ENCODE peak calls at places on chromosome 5, in eight cellular contexts. One of them, this sample, is unnamed.

GRCh38 chr5:133993152-133993548 is 11.6 kb downstream of the VDAC1 start:
- DNase-seq in BE2C: no peak
- DNase-seq in spleen: no peak
- DNase-seq in hepatocyte: no peak
- DNase-seq in prostate gland: peak
- DNase-seq in AG04450: no peak
- DNase-seq in body of pancreas: no peak
- DNase-seq in small intestine: no peak
- DNase-seq in this sample: no peak

GRCh38 chr5:133934822-133935793 is 33.3 kb downstream of the C5orf15 start:
- DNase-seq in AG04450: no peak
- DNase-seq in BE2C: no peak
- DNase-seq in spleen: peak
- DNase-seq in prostate gland: no peak
- DNase-seq in hepatocyte: no peak
- DNase-seq in body of pancreas: no peak
- DNase-seq in small intestine: no peak
- DNase-seq in this sample: no peak

GRCh38 chr5:78745985-78746384 is 97.4 kb upstream of the LHFPL2 start:
- DNase-seq in prostate gland: no peak
- DNase-seq in hepatocyte: no peak
- DNase-seq in BE2C: no peak
- DNase-seq in small intestine: no peak
- DNase-seq in spleen: no peak
- DNase-seq in body of pancreas: no peak
- DNase-seq in AG04450: no peak
- DNase-seq in this sample: no peak

GRCh38 chr5:133265720-133266575 is 214.1 kb downstream of the HSPA4 start:
- DNase-seq in hepatocyte: no peak
- DNase-seq in body of pancreas: no peak
- DNase-seq in BE2C: no peak
- DNase-seq in small intestine: no peak
- DNase-seq in spleen: peak
- DNase-seq in AG04450: no peak
- DNase-seq in prostate gland: no peak
- DNase-seq in this sample: no peak

GRCh38 chr5:143833179-143833578 is 21.2 kb downstream of the HMHB1 start:
- DNase-seq in AG04450: no peak
- DNase-seq in hepatocyte: no peak
- DNase-seq in BE2C: no peak
- DNase-seq in body of pancreas: no peak
- DNase-seq in small intestine: no peak
- DNase-seq in prostate gland: no peak
- DNase-seq in spleen: no peak
- DNase-seq in this sample: no peak

GRCh38 chr5:135107101-135107500 is 73.1 kb upstream of the PITX1 start:
- DNase-seq in prostate gland: no peak
- DNase-seq in AG04450: no peak
- DNase-seq in small intestine: peak
- DNase-seq in body of pancreas: no peak
- DNase-seq in BE2C: no peak
- DNase-seq in spleen: peak
- DNase-seq in hepatocyte: no peak
- DNase-seq in this sample: no peak

GRCh38 chr5:140791111-140791510 is 3.5 kb upstream of the PCDHA2 start:
- DNase-seq in AG04450: no peak
- DNase-seq in small intestine: no peak
- DNase-seq in BE2C: no peak
- DNase-seq in hepatocyte: no peak
- DNase-seq in prostate gland: no peak
- DNase-seq in spleen: no peak
- DNase-seq in body of pancreas: no peak
- DNase-seq in this sample: no peak

GRCh38 chr5:89613222-89613956 is 730.4 kb upstream of the MEF2C start:
- DNase-seq in body of pancreas: no peak
- DNase-seq in AG04450: no peak
- DNase-seq in spleen: no peak
- DNase-seq in small intestine: no peak
- DNase-seq in hepatocyte: no peak
- DNase-seq in BE2C: no peak
- DNase-seq in prostate gland: no peak
- DNase-seq in this sample: no peak

GRCh38 chr5:67003373-67003905 is 193.2 kb downstream of the CD180 start:
- DNase-seq in BE2C: no peak
- DNase-seq in hepatocyte: no peak
- DNase-seq in small intestine: no peak
- DNase-seq in AG04450: no peak
- DNase-seq in spleen: no peak
- DNase-seq in prostate gland: no peak
- DNase-seq in body of pancreas: no peak
- DNase-seq in this sample: no peak

GRCh38 chr5:123429993-123430392 is 6.8 kb upstream of the CEP120 start:
- DNase-seq in body of pancreas: peak
- DNase-seq in BE2C: no peak
- DNase-seq in spleen: no peak
- DNase-seq in hepatocyte: peak
- DNase-seq in prostate gland: no peak
- DNase-seq in AG04450: peak
- DNase-seq in small intestine: no peak
- DNase-seq in this sample: no peak

GRCh38 chr5:179374506-179375235 is 29.4 kb upstream of the ADAMTS2 start:
- DNase-seq in spleen: peak
- DNase-seq in BE2C: no peak
- DNase-seq in hepatocyte: no peak
- DNase-seq in body of pancreas: no peak
- DNase-seq in small intestine: no peak
- DNase-seq in prostate gland: no peak
- DNase-seq in AG04450: no peak
- DNase-seq in this sample: no peak

GRCh38 chr5:43017438-43017820 is 22.7 kb downstream of the ANXA2R start:
- DNase-seq in AG04450: no peak
- DNase-seq in prostate gland: no peak
- DNase-seq in body of pancreas: peak
- DNase-seq in BE2C: no peak
- DNase-seq in hepatocyte: peak
- DNase-seq in spleen: peak
- DNase-seq in small intestine: peak
- DNase-seq in this sample: no peak

GRCh38 chr5:134851307-134851923 is 5.6 kb downstream of the C5orf24 start:
- DNase-seq in small intestine: no peak
- DNase-seq in spleen: no peak
- DNase-seq in BE2C: peak
- DNase-seq in prostate gland: no peak
- DNase-seq in body of pancreas: no peak
- DNase-seq in hepatocyte: no peak
- DNase-seq in AG04450: no peak
- DNase-seq in this sample: no peak

GRCh38 chr5:83844320-83845068 is 123.8 kb upstream of the HAPLN1 start:
- DNase-seq in BE2C: no peak
- DNase-seq in body of pancreas: no peak
- DNase-seq in spleen: no peak
- DNase-seq in AG04450: peak
- DNase-seq in small intestine: no peak
- DNase-seq in prostate gland: no peak
- DNase-seq in hepatocyte: peak
- DNase-seq in this sample: no peak

GRCh38 chr5:110514030-110514429 is 212.4 kb downstream of the TMEM232 start:
- DNase-seq in hepatocyte: no peak
- DNase-seq in spleen: no peak
- DNase-seq in AG04450: no peak
- DNase-seq in BE2C: no peak
- DNase-seq in small intestine: no peak
- DNase-seq in body of pancreas: no peak
- DNase-seq in prostate gland: no peak
- DNase-seq in this sample: no peak

GRCh38 chr5:157059891-157060290 is 975 bp upstream of the HAVCR1 start:
- DNase-seq in prostate gland: no peak
- DNase-seq in spleen: no peak
- DNase-seq in small intestine: no peak
- DNase-seq in hepatocyte: no peak
- DNase-seq in BE2C: no peak
- DNase-seq in AG04450: no peak
- DNase-seq in body of pancreas: no peak
- DNase-seq in this sample: no peak

GRCh38 chr5:58972301-58972700 is 389.4 kb downstream of the RAB3C start:
- DNase-seq in AG04450: no peak
- DNase-seq in hepatocyte: no peak
- DNase-seq in prostate gland: no peak
- DNase-seq in BE2C: no peak
- DNase-seq in spleen: no peak
- DNase-seq in body of pancreas: no peak
- DNase-seq in small intestine: no peak
- DNase-seq in this sample: no peak

GRCh38 chr5:132176987-132177386 is 50.7 kb downstream of the P4HA2 start:
- DNase-seq in body of pancreas: no peak
- DNase-seq in prostate gland: no peak
- DNase-seq in BE2C: no peak
- DNase-seq in hepatocyte: no peak
- DNase-seq in AG04450: no peak
- DNase-seq in spleen: no peak
- DNase-seq in small intestine: no peak
- DNase-seq in this sample: no peak

GRCh38 chr5:90022002-90022710 is 387.4 kb downstream of the CETN3 start:
- DNase-seq in small intestine: no peak
- DNase-seq in body of pancreas: no peak
- DNase-seq in prostate gland: no peak
- DNase-seq in BE2C: no peak
- DNase-seq in hepatocyte: no peak
- DNase-seq in spleen: no peak
- DNase-seq in AG04450: no peak
- DNase-seq in this sample: no peak

GRCh38 chr5:157342822-157343402 is 77.0 kb downstream of the CYFIP2 start:
- DNase-seq in BE2C: peak
- DNase-seq in prostate gland: no peak
- DNase-seq in AG04450: no peak
- DNase-seq in spleen: no peak
- DNase-seq in hepatocyte: peak
- DNase-seq in small intestine: peak
- DNase-seq in body of pancreas: peak
- DNase-seq in this sample: no peak

GRCh38 chr5:42645138-42645537 is 111.5 kb upstream of the CCDC152 start:
- DNase-seq in prostate gland: no peak
- DNase-seq in AG04450: no peak
- DNase-seq in BE2C: no peak
- DNase-seq in hepatocyte: no peak
- DNase-seq in small intestine: no peak
- DNase-seq in spleen: no peak
- DNase-seq in body of pancreas: no peak
- DNase-seq in this sample: no peak

DNA sequence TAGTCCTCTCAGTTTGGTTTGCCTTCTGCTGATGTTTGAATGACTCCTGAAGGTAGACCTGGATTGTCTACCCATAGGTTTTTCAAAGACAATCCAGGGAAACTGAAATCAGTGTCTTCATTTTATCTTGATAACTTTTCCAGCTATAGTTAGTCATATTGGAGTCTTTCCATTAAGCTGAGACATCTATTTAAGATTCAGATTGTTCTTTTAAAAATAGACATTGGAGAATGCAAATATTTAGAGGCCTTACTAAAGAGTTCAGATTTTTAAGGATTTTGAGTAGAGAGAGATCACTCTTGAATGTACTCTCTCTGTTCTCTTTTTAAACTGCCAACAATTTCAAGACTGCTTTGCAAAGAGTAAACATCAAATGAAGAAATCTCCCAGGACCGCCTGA is 69.0 kb downstream of the GDNF start:
- DNase-seq in BE2C: no peak
- DNase-seq in prostate gland: no peak
- DNase-seq in spleen: no peak
- DNase-seq in AG04450: no peak
- DNase-seq in small intestine: no peak
- DNase-seq in body of pancreas: no peak
- DNase-seq in hepatocyte: no peak
- DNase-seq in this sample: no peak
- H3K4me3 ChIP-seq in BE2C: no peak
- H3K4me3 ChIP-seq in prostate gland: no peak
- H3K4me3 ChIP-seq in spleen: no peak
- H3K4me3 ChIP-seq in AG04450: no peak
- H3K4me3 ChIP-seq in small intestine: no peak
- H3K4me3 ChIP-seq in body of pancreas: no peak
- H3K4me3 ChIP-seq in hepatocyte: no peak
- H3K4me3 ChIP-seq in this sample: no peak

GRCh38 chr5:167694562-167694961 is 596.9 kb upstream of the WWC1 start:
- DNase-seq in BE2C: no peak
- DNase-seq in small intestine: no peak
- DNase-seq in spleen: no peak
- DNase-seq in AG04450: no peak
- DNase-seq in hepatocyte: no peak
- DNase-seq in body of pancreas: no peak
- DNase-seq in prostate gland: no peak
- DNase-seq in this sample: no peak
- H3K4me3 ChIP-seq in BE2C: no peak
- H3K4me3 ChIP-seq in small intestine: no peak
- H3K4me3 ChIP-seq in spleen: no peak
- H3K4me3 ChIP-seq in AG04450: no peak
- H3K4me3 ChIP-seq in hepatocyte: no peak
- H3K4me3 ChIP-seq in body of pancreas: no peak
- H3K4me3 ChIP-seq in prostate gland: no peak
- H3K4me3 ChIP-seq in this sample: no peak

GRCh38 chr5:172770374-172770674 is 671 bp downstream of the DUSP1 start:
- DNase-seq in hepatocyte: no peak
- DNase-seq in small intestine: no peak
- DNase-seq in spleen: peak
- DNase-seq in prostate gland: no peak
- DNase-seq in AG04450: no peak
- DNase-seq in BE2C: no peak
- DNase-seq in body of pancreas: no peak
- DNase-seq in this sample: no peak

GRCh38 chr5:172769598-172770373 is 1.2 kb downstream of the DUSP1 start:
- DNase-seq in BE2C: peak
- DNase-seq in small intestine: peak
- DNase-seq in prostate gland: no peak
- DNase-seq in hepatocyte: peak
- DNase-seq in AG04450: no peak
- DNase-seq in spleen: peak
- DNase-seq in body of pancreas: peak
- DNase-seq in this sample: peak

GRCh38 chr5:172771439-172772111 is 580 bp upstream of the DUSP1 start:
- DNase-seq in AG04450: no peak
- DNase-seq in body of pancreas: peak
- DNase-seq in prostate gland: no peak
- DNase-seq in spleen: no peak
- DNase-seq in BE2C: peak
- DNase-seq in hepatocyte: no peak
- DNase-seq in small intestine: peak
- DNase-seq in this sample: no peak

GRCh38 chr5:172772112-172772906 is 1.3 kb upstream of the DUSP1 start:
- DNase-seq in BE2C: peak
- DNase-seq in hepatocyte: peak
- DNase-seq in AG04450: peak
- DNase-seq in body of pancreas: peak
- DNase-seq in prostate gland: peak
- DNase-seq in small intestine: peak
- DNase-seq in spleen: peak
- DNase-seq in this sample: peak

GRCh38 chr5:172770675-172771438 is at the start of gene DUSP1:
- DNase-seq in hepatocyte: peak
- DNase-seq in spleen: peak
- DNase-seq in body of pancreas: peak
- DNase-seq in BE2C: peak
- DNase-seq in AG04450: peak
- DNase-seq in small intestine: peak
- DNase-seq in prostate gland: peak
- DNase-seq in this sample: peak
- H3K4me3 ChIP-seq in hepatocyte: peak
- H3K4me3 ChIP-seq in spleen: peak
- H3K4me3 ChIP-seq in body of pancreas: peak
- H3K4me3 ChIP-seq in BE2C: peak
- H3K4me3 ChIP-seq in AG04450: peak
- H3K4me3 ChIP-seq in small intestine: peak
- H3K4me3 ChIP-seq in prostate gland: peak
- H3K4me3 ChIP-seq in this sample: peak

GRCh38 chr5:176693477-176693851 is 46.2 kb downstream of the TSPAN17 start:
- DNase-seq in prostate gland: no peak
- DNase-seq in body of pancreas: peak
- DNase-seq in AG04450: no peak
- DNase-seq in small intestine: peak
- DNase-seq in spleen: no peak
- DNase-seq in BE2C: no peak
- DNase-seq in hepatocyte: no peak
- DNase-seq in this sample: no peak
- H3K4me3 ChIP-seq in prostate gland: no peak
- H3K4me3 ChIP-seq in body of pancreas: no peak
- H3K4me3 ChIP-seq in AG04450: no peak
- H3K4me3 ChIP-seq in small intestine: no peak
- H3K4me3 ChIP-seq in spleen: no peak
- H3K4me3 ChIP-seq in BE2C: no peak
- H3K4me3 ChIP-seq in hepatocyte: no peak
- H3K4me3 ChIP-seq in this sample: no peak

This sample was measured in CD8-positive, alpha-beta T cell.